ENCODE peak calls at places on chromosomes 4 and X, in six cellular contexts. G is AG04450, O is psoas muscle, M is stomach, A is GM23338, F is GM06990. N is an unnamed sample.

GRCh38 chr4:123661080-123661737 is 264.6 kb downstream of the SPRY1 start:
- DNase-seq in G (no peak), O (no peak), M (no peak), A (peak), F (no peak), N (no peak)

GRCh38 chr4:140637836-140638235 is 69.1 kb upstream of the UCP1 start:
- DNase-seq in G (no peak), O (no peak), M (no peak), A (peak), F (no peak), N (peak)

GRCh38 chr4:127196656-127197352 is 436.0 kb upstream of the INTU start:
- DNase-seq in G (no peak), O (no peak), M (no peak), A (no peak), F (no peak), N (no peak)

GRCh38 chrX:81229208-81229607 is 27.3 kb downstream of the SH3BGRL start:
- DNase-seq in G (no peak), O (no peak), M (no peak), A (no peak), F (no peak), N (no peak)

GRCh38 chr4:108690738-108691137 is 40.3 kb downstream of the OSTC start:
- DNase-seq in G (no peak), O (no peak), M (no peak), A (no peak), F (no peak), N (no peak)

GRCh38 chrX:77119706-77120105 is 327.5 kb upstream of the FGF16 start:
- DNase-seq in G (no peak), O (no peak), M (no peak), A (no peak), F (no peak), N (no peak)

GRCh38 chr4:15006416-15007024 is 4.2 kb downstream of the CPEB2 start:
- DNase-seq in G (no peak), O (no peak), M (no peak), A (no peak), F (peak), N (peak)

GRCh38 chr4:110008540-110008939 is 95.9 kb downstream of the EGF start:
- DNase-seq in G (no peak), O (no peak), M (no peak), A (no peak), F (no peak), N (no peak)

GRCh38 chr4:3257125-3257690 is 8.2 kb downstream of the MSANTD1 start:
- DNase-seq in G (no peak), O (peak), M (peak), A (no peak), F (peak), N (no peak)

GRCh38 chr4:54971474-54971950 is 153.9 kb downstream of the KDR start:
- DNase-seq in G (peak), O (no peak), M (no peak), A (peak), F (no peak), N (peak)

GRCh38 chr4:186032259-186032658 is 36.7 kb upstream of the TLR3 start:
- DNase-seq in G (no peak), O (no peak), M (no peak), A (peak), F (no peak), N (no peak)
- TF ChIP-seq CTCF in G (no peak), O (no peak), M (peak), A (peak), F (peak), N (no peak)

GRCh38 chr4:80360900-80361299 is 25.4 kb downstream of the CFAP299 start:
- DNase-seq in G (no peak), O (no peak), M (no peak), A (no peak), F (no peak), N (no peak)

GRCh38 chr4:80360102-80360501 is 24.6 kb downstream of the CFAP299 start:
- DNase-seq in G (no peak), O (no peak), M (no peak), A (peak), F (no peak), N (no peak)

GRCh38 chr4:80361329-80361900 is 25.9 kb downstream of the CFAP299 start:
- DNase-seq in G (no peak), O (no peak), M (no peak), A (peak), F (no peak), N (no peak)

GRCh38 chr4:80365928-80366327 is 30.4 kb downstream of the CFAP299 start:
- DNase-seq in G (peak), O (peak), M (peak), A (peak), F (no peak), N (peak)

DNA sequence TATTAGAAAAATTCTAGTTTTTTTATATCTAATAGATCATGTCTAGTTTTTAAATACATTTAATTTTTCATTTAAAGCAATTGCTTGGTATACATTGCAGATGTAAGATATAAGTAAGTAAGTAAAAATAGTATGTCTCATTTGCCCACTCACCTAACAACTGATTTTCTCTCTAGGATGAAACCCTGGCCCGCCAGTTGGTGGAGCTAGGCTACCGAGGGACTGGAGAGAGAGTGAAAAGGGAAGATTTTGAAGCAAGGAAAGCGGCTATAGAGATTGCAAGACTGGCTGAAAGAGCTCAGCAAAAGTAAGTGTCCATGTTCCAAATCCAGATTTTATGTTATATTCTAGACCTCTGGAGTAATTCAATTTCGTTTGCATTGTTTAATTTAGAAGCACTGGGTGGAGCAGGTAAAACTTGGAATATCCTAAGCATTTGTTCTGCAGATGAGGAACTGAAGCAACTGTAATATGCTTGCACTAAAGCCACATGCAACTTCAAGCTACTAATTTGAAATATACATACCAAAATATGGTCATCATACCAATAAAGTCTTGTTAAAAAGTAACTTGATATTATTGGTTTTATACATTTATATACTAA is 27.1 kb downstream of the CFAP299 start:
- DNase-seq in G (no peak), O (no peak), M (no peak), A (peak), F (no peak), N (peak)
- TF ChIP-seq CTCF in G (peak), O (peak), M (peak), A (peak), F (peak), N (peak)

DNA sequence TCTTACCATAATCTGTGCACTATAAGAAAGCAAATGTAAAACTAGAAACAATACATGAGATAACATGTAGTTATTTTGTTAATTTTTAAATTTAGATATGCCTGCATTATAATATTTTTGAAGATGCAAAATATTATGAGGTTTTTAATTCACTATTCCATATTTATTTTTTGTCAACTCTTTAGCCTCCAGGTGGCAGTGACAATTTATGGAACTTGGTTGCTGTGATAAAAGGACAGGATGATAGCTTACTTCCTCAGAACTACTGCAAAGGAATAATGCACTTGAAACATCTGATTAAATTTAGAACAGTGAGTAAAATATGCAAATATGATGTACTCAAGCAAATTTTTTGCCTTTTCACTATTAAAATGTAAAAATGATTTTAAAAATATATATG is 45.1 kb downstream of the SPATA4 start:
- DNase-seq in G (no peak), O (no peak), M (no peak), A (peak), F (no peak), N (no peak)
- TF ChIP-seq CTCF in G (peak), O (peak), M (peak), A (peak), F (peak), N (no peak)

GRCh38 chr4:153466637-153467153 is 535 bp downstream of the TMEM131L start:
- DNase-seq in G (no peak), O (no peak), M (no peak), A (peak), F (no peak), N (peak)

GRCh38 chr4:153467154-153467896 is 1.2 kb downstream of the TMEM131L start:
- DNase-seq in G (no peak), O (peak), M (peak), A (peak), F (peak), N (peak)

GRCh38 chr4:153465145-153465544 is 1.0 kb upstream of the TMEM131L start:
- DNase-seq in G (no peak), O (no peak), M (no peak), A (no peak), F (no peak), N (no peak)

GRCh38 chr4:153465583-153465921 is 608 bp upstream of the TMEM131L start:
- DNase-seq in G (no peak), O (peak), M (peak), A (peak), F (no peak), N (peak)

GRCh38 chr4:153465922-153466636 is at the start of gene TMEM131L:
- DNase-seq in G (no peak), O (peak), M (peak), A (peak), F (peak), N (peak)
- TF ChIP-seq CTCF in G (peak), O (no peak), M (peak), A (peak), F (peak), N (peak)

GRCh38 chrX:117998171-117998570 is 118.4 kb downstream of the KLHL13 start:
- DNase-seq in G (no peak), O (no peak), M (no peak), A (no peak), F (no peak), N (no peak)

GRCh38 chrX:117995378-117995777 is 121.2 kb downstream of the KLHL13 start:
- DNase-seq in G (no peak), O (no peak), M (no peak), A (no peak), F (no peak), N (no peak)

GRCh38 chrX:117996408-117996807 is 120.2 kb downstream of the KLHL13 start:
- DNase-seq in G (no peak), O (no peak), M (no peak), A (no peak), F (no peak), N (no peak)

GRCh38 chrX:118000518-118000917 is 116.1 kb downstream of the KLHL13 start:
- DNase-seq in G (no peak), O (no peak), M (no peak), A (no peak), F (no peak), N (no peak)

DNA sequence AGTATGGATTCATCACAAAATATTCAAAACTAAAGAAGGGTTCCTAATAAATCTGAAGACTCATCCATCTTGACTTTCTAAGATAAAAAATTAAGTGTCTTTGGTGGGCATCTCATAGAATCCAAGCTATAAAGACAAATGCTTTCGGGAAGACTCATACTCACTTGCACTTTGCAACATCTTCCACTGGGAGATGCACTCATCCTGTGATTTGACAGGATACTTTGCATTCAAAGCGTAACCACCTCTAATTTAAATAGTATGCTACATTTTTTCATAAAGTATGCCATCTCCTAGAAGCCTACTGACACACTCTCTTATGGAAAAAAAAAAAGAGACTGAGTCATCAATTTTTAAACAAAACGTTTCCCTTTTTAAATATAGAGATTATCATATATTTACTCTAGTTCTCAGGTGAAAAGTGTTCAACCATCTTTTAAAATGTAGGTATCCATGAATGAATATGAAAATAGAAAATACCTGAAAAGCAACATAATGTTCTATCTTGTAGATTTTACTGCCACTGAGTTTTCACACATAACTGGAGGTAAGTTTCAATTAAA is 119.6 kb downstream of the KLHL13 start:
- DNase-seq in G (no peak), O (no peak), M (no peak), A (peak), F (no peak), N (peak)
- TF ChIP-seq CTCF in G (peak), O (peak), M (no peak), A (peak), F (peak), N (peak)

GRCh38 chr4:40843696-40844095 is 93.9 kb downstream of the NSUN7 start:
- DNase-seq in G (no peak), O (no peak), M (no peak), A (peak), F (no peak), N (peak)
- TF ChIP-seq CTCF in G (no peak), O (peak), M (no peak), A (peak), F (peak), N (peak)

DNA sequence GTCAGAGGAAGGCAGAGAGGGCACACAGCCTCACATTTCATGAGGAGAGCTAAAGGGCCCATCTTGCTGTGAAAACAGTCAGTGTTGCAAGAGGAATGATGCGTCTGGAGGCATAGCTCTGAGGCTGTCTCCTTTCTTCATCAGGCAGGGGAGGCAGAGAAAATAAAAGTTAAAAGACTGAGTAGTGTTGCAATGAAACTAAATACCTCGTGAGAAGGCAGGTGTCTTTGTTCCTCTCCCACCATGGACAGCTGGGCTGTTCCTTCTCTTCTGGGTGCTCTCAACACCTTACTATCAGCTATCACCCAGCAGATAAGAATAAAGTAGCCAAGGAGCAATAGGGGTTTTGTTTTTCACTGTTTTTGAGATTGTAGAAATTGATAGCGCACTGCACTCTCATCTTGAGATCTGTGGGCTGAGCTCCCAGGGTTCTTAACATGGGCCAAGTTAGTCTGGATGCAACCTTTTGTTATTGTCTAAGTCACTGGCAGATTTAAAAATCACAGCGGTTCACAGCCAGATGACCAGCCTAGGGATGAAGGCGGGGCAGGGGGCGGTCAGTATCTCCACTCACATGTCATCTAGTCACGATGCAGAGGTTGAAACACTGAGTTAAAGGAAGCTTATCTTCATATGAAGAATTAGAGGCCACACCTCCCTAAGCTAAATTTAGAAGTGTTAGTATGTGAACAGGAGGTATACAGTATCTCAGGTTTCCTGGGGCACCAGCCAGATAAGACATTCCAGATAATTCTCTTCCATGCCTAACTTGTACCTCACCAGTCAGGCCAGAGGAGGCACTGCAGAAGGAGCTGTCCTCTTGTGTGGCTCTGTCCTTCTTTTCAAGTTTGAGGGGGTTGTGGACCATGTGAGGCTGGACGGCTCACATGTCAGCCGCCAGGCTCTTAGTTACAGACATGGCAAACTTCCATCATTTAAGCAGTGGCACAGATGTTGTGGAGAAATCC is 36.9 kb downstream of the PARM1 start:
- DNase-seq in G (no peak), O (no peak), M (peak), A (peak), F (no peak), N (no peak)
- TF ChIP-seq CTCF in G (no peak), O (peak), M (peak), A (peak), F (no peak), N (no peak)

DNA sequence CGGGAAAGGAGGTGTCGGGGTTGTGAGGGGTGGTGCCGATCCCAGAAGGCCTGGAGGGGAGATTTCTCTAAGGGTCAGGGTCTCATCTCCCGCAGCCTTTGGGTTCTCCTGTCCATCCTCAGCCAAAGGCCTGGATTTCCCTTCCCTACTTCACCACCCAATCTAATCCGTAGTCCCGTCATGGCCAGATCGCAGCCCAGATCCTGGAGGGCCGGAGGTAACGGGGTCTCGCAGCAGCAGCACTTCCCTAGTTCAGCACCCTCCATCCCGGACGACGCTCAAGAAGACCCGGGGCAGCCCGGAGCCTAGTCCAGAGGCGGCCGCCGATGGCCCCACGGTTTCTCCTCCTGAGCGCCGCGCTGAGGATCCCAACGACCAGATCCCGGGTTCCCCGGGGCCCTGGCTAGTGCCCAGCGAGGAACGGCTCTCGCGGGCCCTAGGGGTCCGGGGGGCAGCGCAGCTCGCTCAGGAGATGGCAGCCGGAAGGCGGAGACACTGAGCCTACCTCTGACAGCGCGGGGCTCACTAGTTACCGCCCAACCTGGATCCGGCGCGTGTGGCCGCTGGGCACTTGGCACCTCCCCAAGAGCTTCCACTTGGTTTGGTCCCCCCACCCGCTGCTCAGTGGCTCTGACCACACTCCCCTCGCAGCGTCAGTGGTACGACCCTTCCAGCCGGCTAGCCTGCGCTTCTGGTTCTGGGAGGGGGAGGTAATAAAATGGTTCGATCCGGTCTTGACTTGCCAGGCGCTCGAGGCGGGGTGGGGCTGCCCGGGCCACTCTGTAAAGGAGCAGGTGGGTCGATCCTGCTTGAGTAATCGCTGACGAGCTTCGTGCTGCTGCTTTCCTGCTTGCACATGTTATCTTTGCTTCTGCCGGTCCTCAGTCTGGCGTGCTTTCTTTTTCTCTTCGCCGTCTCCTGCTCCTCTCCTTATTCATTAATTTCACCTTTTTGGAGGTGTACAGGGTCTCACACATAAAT is 3.6 kb downstream of the MAGIX start:
- DNase-seq in G (no peak), O (peak), M (peak), A (peak), F (peak), N (peak)
- TF ChIP-seq CTCF in G (no peak), O (peak), M (no peak), A (peak), F (peak), N (peak)

GRCh38 chrX:38862100-38862499 is 60.8 kb downstream of the MID1IP1 start:
- DNase-seq in G (no peak), O (no peak), M (no peak), A (no peak), F (no peak), N (no peak)

GRCh38 chrX:38857736-38858432 is 56.6 kb downstream of the MID1IP1 start:
- DNase-seq in G (no peak), O (no peak), M (no peak), A (no peak), F (no peak), N (no peak)

GRCh38 chrX:38860106-38861013 is 59.1 kb downstream of the MID1IP1 start:
- DNase-seq in G (no peak), O (no peak), M (no peak), A (no peak), F (no peak), N (peak)

GRCh38 chrX:38861489-38861888 is 60.2 kb downstream of the MID1IP1 start:
- DNase-seq in G (no peak), O (no peak), M (no peak), A (no peak), F (no peak), N (no peak)

DNA sequence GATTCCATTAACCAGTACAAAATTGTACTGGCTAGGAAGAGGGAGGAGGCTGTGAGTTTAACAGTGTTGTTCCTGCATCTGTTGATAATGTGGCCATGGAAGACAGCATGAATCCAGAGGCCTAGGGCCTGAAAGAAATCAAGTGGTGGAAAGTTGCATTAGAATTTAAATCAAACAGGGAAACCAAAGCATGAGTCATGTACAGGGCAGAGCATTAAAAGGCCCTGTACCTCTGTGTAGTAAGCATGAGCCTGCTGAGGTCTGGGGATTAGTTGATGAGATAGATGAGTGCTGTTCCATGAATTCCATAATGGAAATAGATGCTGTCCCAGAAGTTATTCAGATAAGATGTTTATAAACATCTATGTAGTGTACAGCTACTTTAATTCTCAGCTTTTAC is 58.3 kb downstream of the MID1IP1 start:
- DNase-seq in G (no peak), O (no peak), M (no peak), A (no peak), F (no peak), N (no peak)
- TF ChIP-seq CTCF in G (no peak), O (no peak), M (no peak), A (no peak), F (no peak), N (no peak)

N was measured in GM13977.